ENCODE peak calls at places on chromosome 11, in six cellular contexts. K is bronchial epithelial cell, P is mammary epithelial cell, U is BE2C, H is fibroblast of villous mesenchyme, O is brain microvascular endothelial cell. Z is an unnamed sample.

GRCh38 chr11:126718319-126718718 is 282.3 kb downstream of the KIRREL3 start:
- DNase-seq in K (no peak), P (no peak), U (no peak), H (no peak), O (no peak), Z (no peak)

GRCh38 chr11:93857413-93858185 is 7.2 kb upstream of the VSTM5 start:
- DNase-seq in K (no peak), P (no peak), U (no peak), H (no peak), O (no peak), Z (peak)

GRCh38 chr11:19714387-19715363 is 2.0 kb downstream of the NAV2 start:
- DNase-seq in K (peak), P (peak), U (no peak), H (peak), O (peak), Z (peak)

GRCh38 chr11:14894657-14895598 is 2.9 kb upstream of the CYP2R1 start:
- DNase-seq in K (peak), P (no peak), U (no peak), H (peak), O (no peak), Z (peak)

GRCh38 chr11:47564933-47565339 is 463 bp upstream of the PTPMT1 start:
- DNase-seq in K (no peak), P (no peak), U (no peak), H (no peak), O (no peak), Z (no peak)

GRCh38 chr11:114848027-114848426 is 169.7 kb downstream of the NXPE2 start:
- DNase-seq in K (no peak), P (no peak), U (no peak), H (no peak), O (no peak), Z (no peak)

GRCh38 chr11:112025682-112026081 is 474 bp downstream of the DLAT start:
- DNase-seq in K (peak), P (peak), U (no peak), H (peak), O (no peak), Z (peak)

GRCh38 chr11:2273311-2273710 is 2.9 kb upstream of the ASCL2 start:
- DNase-seq in K (no peak), P (no peak), U (no peak), H (no peak), O (no peak), Z (no peak)

GRCh38 chr11:49208006-49208721 is at the start of gene FOLH1:
- DNase-seq in K (peak), P (no peak), U (peak), H (no peak), O (no peak), Z (peak)

GRCh38 chr11:34342008-34342533 is 15.7 kb downstream of the ABTB2 start:
- DNase-seq in K (no peak), P (no peak), U (no peak), H (peak), O (no peak), Z (no peak)

GRCh38 chr11:133927690-133928627 is 28.8 kb downstream of the IGSF9B start:
- DNase-seq in K (peak), P (peak), U (peak), H (peak), O (peak), Z (peak)

GRCh38 chr11:84289381-84289906 is 1003.3 kb upstream of the CCDC90B start:
- DNase-seq in K (peak), P (peak), U (no peak), H (no peak), O (peak), Z (peak)

DNA sequence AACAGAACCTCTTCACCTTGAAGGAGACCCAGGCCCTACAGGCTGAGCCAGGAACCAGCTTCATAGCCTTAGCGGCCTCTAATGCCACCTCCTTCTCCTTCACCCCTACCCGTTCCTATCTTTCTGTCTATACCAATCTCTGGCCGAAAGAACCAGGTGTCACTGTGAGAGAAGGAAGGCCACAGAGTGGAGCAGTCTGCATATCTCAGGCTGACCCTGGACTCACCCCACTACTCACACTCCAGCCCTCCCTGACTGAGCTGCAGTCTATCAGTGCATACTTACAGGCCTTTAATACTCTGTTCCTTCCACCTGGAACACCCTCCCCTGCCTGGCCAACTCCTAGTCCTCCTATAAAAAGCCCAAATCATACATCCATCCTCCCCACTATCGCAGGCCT is 32.7 kb downstream of the ARAP1 start:
- DNase-seq in K (no peak), P (no peak), U (no peak), H (no peak), O (no peak), Z (no peak)
- H3K4me3 ChIP-seq in K (no peak), P (peak), U (no peak), H (peak), O (no peak), Z (no peak)

DNA sequence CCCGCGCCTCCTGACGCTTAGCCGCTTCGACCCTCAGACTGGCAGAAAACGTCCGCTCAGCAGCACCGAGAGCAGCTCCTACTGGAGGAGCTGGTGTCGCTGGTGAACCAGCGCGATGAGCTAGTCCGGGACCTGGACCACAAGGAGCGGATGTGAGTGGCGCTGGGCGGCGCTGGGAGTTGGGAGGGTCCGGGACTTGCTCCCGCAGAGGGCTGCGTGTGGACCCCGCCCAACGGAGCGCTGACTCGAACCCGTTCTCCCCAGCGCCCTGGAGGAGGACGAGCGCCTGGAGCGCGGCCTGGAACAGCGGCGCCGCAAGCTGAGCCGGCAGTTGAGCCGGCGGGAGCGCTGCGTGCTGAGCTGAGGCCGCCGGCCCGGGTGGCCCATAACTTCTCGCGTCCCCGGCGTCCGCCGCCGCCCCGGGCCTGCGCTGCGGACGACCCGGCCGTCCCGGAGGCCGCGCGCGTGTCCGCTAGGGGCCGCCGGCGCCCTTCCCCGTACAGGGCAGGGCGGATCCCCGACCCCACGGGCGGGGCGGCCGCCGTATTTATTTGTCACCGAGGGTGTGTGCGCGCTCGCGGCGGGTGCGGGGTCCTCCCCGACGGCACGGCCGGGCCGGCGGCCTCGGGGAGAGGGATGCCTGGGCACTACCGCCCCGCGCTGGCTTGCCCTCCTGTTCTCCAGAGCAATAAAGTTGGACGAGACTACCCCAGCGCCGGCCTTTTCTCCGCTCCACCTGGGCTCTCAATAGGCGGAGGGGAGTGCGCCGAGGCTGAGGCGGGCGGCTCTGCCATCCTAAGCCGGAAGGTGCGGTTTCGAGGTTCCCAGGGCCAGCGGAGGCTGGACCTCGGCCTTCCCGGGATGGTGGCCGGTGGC is 3.4 kb downstream of the KCNK7 start:
- DNase-seq in K (no peak), P (no peak), U (no peak), H (no peak), O (no peak), Z (no peak)
- TF ChIP-seq CTCF in K (no peak), P (no peak), U (no peak), H (no peak), O (peak), Z (no peak)

DNA sequence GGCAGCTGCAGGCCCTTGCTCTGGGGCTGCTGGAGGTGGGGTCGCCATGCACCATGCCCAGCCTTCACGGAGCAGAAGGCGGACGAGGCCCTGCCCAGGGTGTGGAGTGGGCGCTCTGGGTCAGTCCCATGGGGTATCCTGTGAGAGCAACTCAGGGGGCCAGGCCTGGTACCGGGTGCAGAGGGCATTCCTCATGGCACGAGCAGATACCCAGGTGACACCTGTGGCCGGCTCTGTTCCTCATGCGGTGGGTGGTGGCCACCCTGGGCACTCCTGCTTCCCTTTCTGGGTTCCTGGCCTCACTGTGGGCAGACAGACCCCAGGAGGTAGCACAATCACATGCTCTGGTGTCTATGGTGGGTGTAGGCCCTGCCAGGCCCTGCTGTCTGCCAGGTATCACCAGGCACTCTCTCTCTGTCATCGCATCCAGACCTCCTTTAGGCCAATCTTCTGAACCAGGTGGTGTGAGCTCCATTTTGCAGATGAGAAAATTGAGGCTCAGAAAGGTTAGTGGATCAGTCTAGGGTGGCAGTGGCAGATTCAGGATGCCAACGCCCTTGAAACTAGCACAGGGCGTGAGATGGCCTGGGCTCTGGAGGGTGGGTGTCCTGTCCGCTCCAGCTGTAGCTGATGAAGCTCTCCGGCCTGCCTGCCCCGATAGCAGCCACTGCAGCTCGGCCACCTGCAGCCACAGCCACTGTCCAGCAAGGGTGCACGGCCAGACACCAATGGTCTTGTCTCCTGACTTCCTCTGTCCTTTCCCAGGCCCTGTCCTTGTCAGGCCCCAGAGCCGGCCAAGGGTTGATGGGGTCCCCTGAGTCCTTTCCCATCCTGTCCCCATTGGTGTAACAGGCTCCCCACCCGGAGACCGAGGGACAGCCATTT is 15.1 kb downstream of the DGKZ start:
- DNase-seq in K (no peak), P (no peak), U (no peak), H (no peak), O (no peak), Z (no peak)
- H3K4me3 ChIP-seq in K (no peak), P (no peak), U (no peak), H (no peak), O (no peak), Z (peak)

DNA sequence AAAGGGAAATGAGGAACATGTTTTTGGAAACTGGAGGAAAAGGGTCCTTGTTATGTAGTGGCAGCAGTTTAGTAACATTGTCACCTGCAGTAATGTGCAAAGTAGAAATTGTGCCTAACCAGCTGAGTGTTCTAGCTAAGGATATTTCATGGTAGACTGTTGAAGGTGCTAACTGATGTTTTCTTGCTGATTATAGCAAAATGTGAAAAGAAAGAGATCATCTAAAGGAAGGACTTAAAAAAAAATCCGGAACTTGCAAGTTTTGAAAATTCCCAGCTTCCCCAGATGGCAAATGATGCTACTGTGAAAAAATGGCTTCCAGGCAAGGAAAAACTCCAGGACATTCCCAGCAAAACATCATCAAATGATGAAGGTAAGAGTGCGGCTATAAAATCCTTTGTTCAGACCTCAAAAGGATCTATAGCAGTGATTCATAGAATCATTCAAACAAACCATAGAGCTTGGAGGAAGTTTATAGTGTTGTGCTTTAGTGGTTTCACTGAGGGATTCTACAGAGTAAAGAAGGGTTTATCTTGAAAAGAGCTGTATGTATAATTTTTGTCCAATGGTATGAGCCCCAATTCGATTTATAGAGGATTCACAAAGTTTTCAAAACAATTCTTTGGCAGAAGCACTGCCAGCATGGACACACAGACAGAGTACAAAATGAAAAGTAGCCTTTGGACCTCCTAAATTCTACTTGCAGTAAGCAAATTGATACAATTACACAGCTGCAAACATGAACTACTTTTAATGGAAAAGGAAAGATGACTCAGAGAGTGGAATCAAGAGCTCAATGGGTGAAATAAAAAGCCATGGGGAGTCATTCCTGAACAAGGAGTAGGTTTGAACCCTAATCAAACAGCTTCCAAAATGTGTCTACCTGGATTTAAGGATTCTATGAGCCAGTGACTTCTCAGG is 4.3 kb upstream of the TRIM44 start:
- DNase-seq in K (no peak), P (no peak), U (no peak), H (no peak), O (no peak), Z (no peak)
- TF ChIP-seq CTCF in K (no peak), P (no peak), U (no peak), H (no peak), O (no peak), Z (no peak)

DNA sequence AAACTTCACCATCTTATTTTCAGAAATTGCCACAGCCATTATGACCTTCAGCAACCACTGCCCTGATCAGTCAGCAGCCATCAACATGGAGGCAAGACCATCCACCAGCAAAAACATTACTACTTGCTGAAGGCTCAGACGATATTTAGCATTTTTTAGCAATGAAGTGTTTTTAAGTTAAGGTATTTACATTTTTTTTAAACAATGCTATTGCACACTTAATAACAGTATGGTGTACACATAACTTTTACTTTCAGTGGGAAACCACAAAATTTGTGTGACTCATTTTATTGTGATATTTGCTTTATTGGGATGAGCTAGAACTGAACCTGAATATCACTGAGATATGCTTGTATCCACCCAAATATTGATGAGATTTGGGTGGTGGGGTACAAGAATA is 110.9 kb downstream of the TSPAN18 start:
- DNase-seq in K (no peak), P (no peak), U (no peak), H (peak), O (no peak), Z (peak)
- H3K4me3 ChIP-seq in K (no peak), P (no peak), U (no peak), H (no peak), O (no peak), Z (no peak)

DNA sequence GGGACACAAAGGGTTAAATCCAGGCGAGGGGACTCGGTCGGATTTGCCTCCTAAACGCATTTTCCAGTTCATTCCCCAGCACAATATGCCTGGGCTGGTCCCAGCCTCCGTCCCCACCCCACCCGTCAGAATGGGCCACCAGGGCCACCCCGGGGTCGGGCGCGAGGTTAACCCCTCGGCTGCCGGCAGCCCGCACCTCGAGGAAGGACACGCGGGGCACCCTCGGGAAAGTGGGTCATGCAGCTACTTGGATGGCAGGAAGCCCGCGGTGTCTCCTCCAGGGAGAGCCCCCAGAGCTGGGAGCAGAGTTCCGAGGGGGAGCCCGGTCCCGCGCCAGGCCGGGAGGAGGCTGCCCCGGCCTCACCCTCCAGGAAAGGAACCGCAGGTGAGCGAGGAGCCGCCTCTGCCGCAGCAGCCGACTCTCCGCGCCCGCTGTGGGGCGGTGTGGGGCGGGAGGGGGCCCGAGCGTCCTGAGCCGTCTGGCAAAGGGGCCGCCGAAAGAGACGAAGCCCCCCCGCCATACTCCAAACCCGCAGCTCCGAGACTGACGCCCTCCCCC is 1.4 kb downstream of the NECTIN1 start:
- DNase-seq in K (no peak), P (no peak), U (no peak), H (no peak), O (no peak), Z (no peak)
- TF ChIP-seq CTCF in K (peak), P (peak), U (peak), H (peak), O (peak), Z (peak)

GRCh38 chr11:60515144-60515855 is at the start of gene MS4A13:
- DNase-seq in K (no peak), P (no peak), U (no peak), H (no peak), O (no peak), Z (no peak)
- H3K4me3 ChIP-seq in K (no peak), P (no peak), U (no peak), H (no peak), O (no peak), Z (no peak)

GRCh38 chr11:102341844-102342318 is 5.1 kb upstream of the BIRC2 start:
- DNase-seq in K (peak), P (peak), U (peak), H (peak), O (peak), Z (peak)
- TF ChIP-seq CTCF in K (peak), P (peak), U (peak), H (peak), O (peak), Z (peak)

Z was measured in cardiac fibroblast.